ENCODE peak calls at places on chromosome 17, in seven cellular contexts. One of them, this sample, is unnamed.

GRCh38 chr17:15123593-15124590 is 141.2 kb downstream of the PMP22 start:
- DNase-seq in cardiac muscle cell: no peak
- DNase-seq in PC-3: no peak
- DNase-seq in fibroblast of lung: peak; percentile 49
- DNase-seq in lower leg skin: no peak
- DNase-seq in fibroblast of the aortic adventitia: peak; percentile 54
- DNase-seq in body of pancreas: no peak
- DNase-seq in this sample: no peak

GRCh38 chr17:44350733-44351226 is 5.7 kb downstream of the GRN start:
- DNase-seq in fibroblast of lung: peak; percentile 25
- DNase-seq in PC-3: peak; percentile 78
- DNase-seq in lower leg skin: peak; percentile 93
- DNase-seq in body of pancreas: peak; percentile 67
- DNase-seq in fibroblast of the aortic adventitia: peak; percentile 51
- DNase-seq in cardiac muscle cell: peak; percentile 77
- DNase-seq in this sample: peak; percentile 57

GRCh38 chr17:35161281-35161761 is 13.7 kb downstream of the UNC45B start:
- DNase-seq in cardiac muscle cell: no peak
- DNase-seq in PC-3: no peak
- DNase-seq in fibroblast of lung: no peak
- DNase-seq in body of pancreas: no peak
- DNase-seq in fibroblast of the aortic adventitia: no peak
- DNase-seq in lower leg skin: no peak
- DNase-seq in this sample: peak; percentile 11

GRCh38 chr17:77229786-77230435 is 89.1 kb downstream of the SEC14L1 start:
- DNase-seq in lower leg skin: no peak
- DNase-seq in body of pancreas: no peak
- DNase-seq in fibroblast of lung: no peak
- DNase-seq in cardiac muscle cell: no peak
- DNase-seq in PC-3: no peak
- DNase-seq in fibroblast of the aortic adventitia: no peak
- DNase-seq in this sample: no peak

GRCh38 chr17:65370669-65371126 is 190.8 kb downstream of the AXIN2 start:
- DNase-seq in body of pancreas: peak; percentile 36
- DNase-seq in PC-3: peak; percentile 83
- DNase-seq in cardiac muscle cell: no peak
- DNase-seq in fibroblast of lung: no peak
- DNase-seq in fibroblast of the aortic adventitia: no peak
- DNase-seq in lower leg skin: no peak
- DNase-seq in this sample: peak; percentile 13

GRCh38 chr17:31072186-31072585 is 22.6 kb upstream of the NF1 start:
- DNase-seq in lower leg skin: no peak
- DNase-seq in PC-3: no peak
- DNase-seq in fibroblast of lung: peak; percentile 45
- DNase-seq in fibroblast of the aortic adventitia: peak; percentile 49
- DNase-seq in body of pancreas: no peak
- DNase-seq in cardiac muscle cell: peak; percentile 24
- DNase-seq in this sample: no peak

GRCh38 chr17:72683506-72684404 is 408.7 kb downstream of the SLC39A11 start:
- DNase-seq in lower leg skin: no peak
- DNase-seq in PC-3: peak; percentile 100
- DNase-seq in fibroblast of lung: peak; percentile 95
- DNase-seq in cardiac muscle cell: peak; percentile 5
- DNase-seq in fibroblast of the aortic adventitia: peak; percentile 95
- DNase-seq in body of pancreas: peak; percentile 17
- DNase-seq in this sample: peak; percentile 92

GRCh38 chr17:63700528-63701441 is 860 bp upstream of the LIMD2 start:
- DNase-seq in cardiac muscle cell: peak; percentile 53
- DNase-seq in body of pancreas: no peak
- DNase-seq in fibroblast of lung: peak; percentile 67
- DNase-seq in lower leg skin: peak; percentile 86
- DNase-seq in PC-3: no peak
- DNase-seq in fibroblast of the aortic adventitia: no peak
- DNase-seq in this sample: peak; percentile 73

GRCh38 chr17:43936434-43936833 is 5.8 kb downstream of the PPY start:
- DNase-seq in PC-3: peak; percentile 70
- DNase-seq in cardiac muscle cell: no peak
- DNase-seq in body of pancreas: no peak
- DNase-seq in lower leg skin: no peak
- DNase-seq in fibroblast of lung: peak; percentile 14
- DNase-seq in fibroblast of the aortic adventitia: no peak
- DNase-seq in this sample: no peak

GRCh38 chr17:77423589-77424451 is 283.1 kb downstream of the SEC14L1 start:
- DNase-seq in body of pancreas: peak; percentile 80
- DNase-seq in fibroblast of the aortic adventitia: peak; percentile 99
- DNase-seq in fibroblast of lung: peak; percentile 97
- DNase-seq in lower leg skin: peak; percentile 97
- DNase-seq in cardiac muscle cell: no peak
- DNase-seq in PC-3: peak; percentile 75
- DNase-seq in this sample: peak; percentile 98

GRCh38 chr17:62657664-62658063 is 30.2 kb downstream of the MRC2 start:
- DNase-seq in fibroblast of the aortic adventitia: no peak
- DNase-seq in body of pancreas: no peak
- DNase-seq in fibroblast of lung: no peak
- DNase-seq in PC-3: no peak
- DNase-seq in cardiac muscle cell: no peak
- DNase-seq in lower leg skin: no peak
- DNase-seq in this sample: no peak

GRCh38 chr17:50916026-50916707 is 50.0 kb upstream of the TOB1 start:
- DNase-seq in PC-3: peak; percentile 42
- DNase-seq in fibroblast of lung: no peak
- DNase-seq in fibroblast of the aortic adventitia: peak; percentile 13
- DNase-seq in body of pancreas: no peak
- DNase-seq in lower leg skin: no peak
- DNase-seq in cardiac muscle cell: no peak
- DNase-seq in this sample: peak; percentile 46

GRCh38 chr17:34361478-34362061 is 1.5 kb downstream of the CCL1 start:
- DNase-seq in PC-3: peak; percentile 75
- DNase-seq in fibroblast of lung: peak; percentile 75
- DNase-seq in cardiac muscle cell: peak; percentile 92
- DNase-seq in body of pancreas: peak; percentile 89
- DNase-seq in lower leg skin: peak; percentile 97
- DNase-seq in fibroblast of the aortic adventitia: peak; percentile 92
- DNase-seq in this sample: peak; percentile 94

GRCh38 chr17:32486091-32486700 is 597 bp upstream of the CDK5R1 start:
- DNase-seq in cardiac muscle cell: peak; percentile 81
- DNase-seq in lower leg skin: no peak
- DNase-seq in fibroblast of lung: peak; percentile 59
- DNase-seq in PC-3: peak; percentile 73
- DNase-seq in fibroblast of the aortic adventitia: peak; percentile 42
- DNase-seq in body of pancreas: peak; percentile 74
- DNase-seq in this sample: peak; percentile 76

GRCh38 chr17:64503341-64503740 is 2.7 kb downstream of the DDX5 start:
- DNase-seq in PC-3: no peak
- DNase-seq in cardiac muscle cell: no peak
- DNase-seq in fibroblast of lung: no peak
- DNase-seq in lower leg skin: no peak
- DNase-seq in body of pancreas: no peak
- DNase-seq in fibroblast of the aortic adventitia: no peak
- DNase-seq in this sample: no peak

GRCh38 chr17:35898283-35899070 is 18.3 kb upstream of the CCL5 start:
- DNase-seq in body of pancreas: peak; percentile 61
- DNase-seq in lower leg skin: no peak
- DNase-seq in fibroblast of lung: no peak
- DNase-seq in PC-3: peak; percentile 34
- DNase-seq in cardiac muscle cell: no peak
- DNase-seq in fibroblast of the aortic adventitia: no peak
- DNase-seq in this sample: no peak

GRCh38 chr17:34424814-34425490 is 61.9 kb upstream of the CCL1 start:
- DNase-seq in fibroblast of the aortic adventitia: no peak
- DNase-seq in body of pancreas: no peak
- DNase-seq in cardiac muscle cell: no peak
- DNase-seq in PC-3: no peak
- DNase-seq in fibroblast of lung: no peak
- DNase-seq in lower leg skin: peak; percentile 32
- DNase-seq in this sample: no peak

GRCh38 chr17:34443832-34444469 is 80.9 kb upstream of the CCL1 start:
- DNase-seq in cardiac muscle cell: peak; percentile 21
- DNase-seq in lower leg skin: no peak
- DNase-seq in fibroblast of the aortic adventitia: no peak
- DNase-seq in body of pancreas: no peak
- DNase-seq in PC-3: peak; percentile 3
- DNase-seq in fibroblast of lung: no peak
- DNase-seq in this sample: no peak

GRCh38 chr17:21299981-21300600 is 15.6 kb downstream of the MAP2K3 start:
- DNase-seq in cardiac muscle cell: no peak
- DNase-seq in fibroblast of the aortic adventitia: no peak
- DNase-seq in body of pancreas: no peak
- DNase-seq in fibroblast of lung: no peak
- DNase-seq in lower leg skin: no peak
- DNase-seq in PC-3: no peak
- DNase-seq in this sample: no peak

GRCh38 chr17:75087182-75087557 is 584 bp upstream of the SLC16A5 start:
- DNase-seq in PC-3: no peak
- DNase-seq in fibroblast of lung: no peak
- DNase-seq in cardiac muscle cell: no peak
- DNase-seq in fibroblast of the aortic adventitia: no peak
- DNase-seq in lower leg skin: no peak
- DNase-seq in body of pancreas: no peak
- DNase-seq in this sample: no peak
- H3K4me3 ChIP-seq in PC-3: no peak overlapping the region
- H3K4me3 ChIP-seq in fibroblast of lung: peak overlapping the region; percentile 51
- H3K4me3 ChIP-seq in cardiac muscle cell: peak overlapping the region; percentile 31
- H3K4me3 ChIP-seq in fibroblast of the aortic adventitia: peak overlapping the region; percentile 47
- H3K4me3 ChIP-seq in lower leg skin: peak overlapping the region; percentile 56
- H3K4me3 ChIP-seq in body of pancreas: no peak overlapping the region
- H3K4me3 ChIP-seq in this sample: peak overlapping the region; percentile 33

DNA sequence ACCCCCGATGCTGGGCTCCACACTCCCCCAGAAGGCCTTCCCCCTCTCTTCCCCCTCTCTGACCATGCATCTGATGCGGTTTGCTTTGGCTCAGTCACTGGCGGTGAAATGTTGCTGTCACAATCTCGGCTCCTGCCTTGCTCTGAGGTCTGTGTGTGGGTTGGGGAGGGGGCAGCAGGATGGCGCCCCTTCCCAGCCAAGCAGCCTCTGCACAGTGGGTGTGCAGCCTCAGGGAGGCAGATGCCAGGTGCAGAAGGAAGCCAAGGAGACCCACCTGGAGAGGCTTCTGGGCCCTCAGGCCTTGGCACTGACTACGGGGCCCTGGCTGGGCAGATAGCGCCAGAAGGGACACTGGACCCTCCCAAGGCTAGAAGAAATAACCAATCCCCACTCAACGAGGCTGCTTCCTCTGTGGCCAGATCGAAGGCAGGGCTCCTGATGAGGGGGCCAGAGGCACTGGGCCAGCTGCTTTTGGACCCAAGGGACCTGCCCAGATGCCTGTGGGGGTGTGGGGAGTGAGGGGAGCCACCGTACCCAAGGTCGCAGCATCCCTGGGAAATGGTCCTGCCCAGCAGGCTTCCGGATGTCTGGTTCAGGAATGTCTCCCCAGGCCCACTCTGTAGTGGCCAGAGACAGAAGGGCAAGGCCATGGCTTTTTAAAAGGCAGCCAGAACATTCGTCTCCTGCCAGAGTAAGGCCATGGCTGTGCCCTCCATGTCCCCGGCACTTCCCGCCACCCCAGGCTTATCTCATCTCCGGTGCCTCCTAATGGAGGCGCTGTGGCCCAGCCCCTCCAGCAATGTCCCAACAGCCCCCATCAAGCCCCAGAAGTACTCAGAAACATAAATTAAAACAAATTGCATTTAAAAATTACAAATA is 43.4 kb upstream of the SLC38A10 start:
- DNase-seq in fibroblast of lung: peak; percentile 36
- DNase-seq in lower leg skin: no peak
- DNase-seq in cardiac muscle cell: no peak
- DNase-seq in PC-3: no peak
- DNase-seq in fibroblast of the aortic adventitia: peak; percentile 19
- DNase-seq in body of pancreas: no peak
- DNase-seq in this sample: peak; percentile 44
- TF ChIP-seq CTCF in fibroblast of lung: no peak
- TF ChIP-seq CTCF in lower leg skin: no peak
- TF ChIP-seq CTCF in cardiac muscle cell: no peak
- TF ChIP-seq CTCF in PC-3: no peak
- TF ChIP-seq CTCF in fibroblast of the aortic adventitia: no peak
- TF ChIP-seq CTCF in body of pancreas: no peak
- TF ChIP-seq CTCF in this sample: no peak

DNA sequence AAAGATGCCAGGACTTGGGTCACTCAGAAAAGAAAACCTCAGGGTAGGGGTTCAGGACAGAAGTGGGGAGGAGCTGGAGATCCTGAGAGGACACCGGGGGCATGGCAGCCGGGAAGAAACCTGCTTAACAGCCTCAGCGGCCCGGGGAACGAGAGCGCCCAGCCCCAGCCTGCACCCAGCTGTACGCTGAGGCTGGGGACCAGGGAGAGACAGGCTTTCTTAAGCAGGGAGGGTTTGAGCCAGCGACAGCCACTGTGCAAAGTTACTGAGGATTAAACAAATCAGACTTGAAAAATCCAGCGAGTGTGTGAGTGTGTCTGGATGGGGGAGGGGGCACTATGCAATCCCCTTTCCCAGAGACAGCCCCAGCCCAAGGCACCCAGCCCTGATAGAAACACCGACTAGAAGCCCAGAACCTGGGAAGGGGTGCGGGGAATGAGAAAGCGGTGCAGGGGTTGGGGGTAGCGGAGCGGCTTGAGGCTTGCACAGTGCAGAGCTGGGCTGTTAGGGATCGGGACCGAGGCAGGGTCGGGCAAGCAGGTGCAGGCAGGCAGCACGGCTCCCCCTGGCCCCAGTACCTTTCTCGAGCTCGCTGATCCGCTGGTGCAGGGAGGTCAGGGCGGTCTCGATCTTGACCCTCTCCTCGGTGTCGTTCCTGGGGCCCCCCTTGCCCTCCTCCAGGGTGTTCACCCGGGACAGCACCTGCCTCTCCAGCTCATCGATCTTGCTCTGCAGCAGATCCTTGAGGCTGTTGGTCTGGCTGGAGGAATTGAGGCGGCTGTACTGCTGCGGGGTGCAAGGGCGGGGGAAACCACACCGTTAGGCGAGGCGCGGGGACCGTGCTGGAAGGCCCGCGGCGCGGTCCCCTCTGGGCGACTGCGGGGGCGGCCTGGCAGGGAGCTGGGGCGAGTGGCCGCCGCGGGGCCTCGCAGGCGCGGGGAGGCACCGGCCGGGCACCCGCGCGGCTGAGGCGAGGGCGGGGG is 1.2 kb downstream of the NPTX1 start:
- DNase-seq in PC-3: no peak
- DNase-seq in cardiac muscle cell: no peak
- DNase-seq in lower leg skin: no peak
- DNase-seq in fibroblast of the aortic adventitia: no peak
- DNase-seq in body of pancreas: no peak
- DNase-seq in fibroblast of lung: no peak
- DNase-seq in this sample: no peak
- H3K4me3 ChIP-seq in PC-3: peak overlapping the region; percentile 56
- H3K4me3 ChIP-seq in cardiac muscle cell: peak overlapping the region; percentile 20
- H3K4me3 ChIP-seq in lower leg skin: no peak overlapping the region
- H3K4me3 ChIP-seq in fibroblast of the aortic adventitia: peak overlapping the region; percentile 13
- H3K4me3 ChIP-seq in body of pancreas: no peak overlapping the region
- H3K4me3 ChIP-seq in fibroblast of lung: no peak overlapping the region
- H3K4me3 ChIP-seq in this sample: no peak overlapping the region

DNA sequence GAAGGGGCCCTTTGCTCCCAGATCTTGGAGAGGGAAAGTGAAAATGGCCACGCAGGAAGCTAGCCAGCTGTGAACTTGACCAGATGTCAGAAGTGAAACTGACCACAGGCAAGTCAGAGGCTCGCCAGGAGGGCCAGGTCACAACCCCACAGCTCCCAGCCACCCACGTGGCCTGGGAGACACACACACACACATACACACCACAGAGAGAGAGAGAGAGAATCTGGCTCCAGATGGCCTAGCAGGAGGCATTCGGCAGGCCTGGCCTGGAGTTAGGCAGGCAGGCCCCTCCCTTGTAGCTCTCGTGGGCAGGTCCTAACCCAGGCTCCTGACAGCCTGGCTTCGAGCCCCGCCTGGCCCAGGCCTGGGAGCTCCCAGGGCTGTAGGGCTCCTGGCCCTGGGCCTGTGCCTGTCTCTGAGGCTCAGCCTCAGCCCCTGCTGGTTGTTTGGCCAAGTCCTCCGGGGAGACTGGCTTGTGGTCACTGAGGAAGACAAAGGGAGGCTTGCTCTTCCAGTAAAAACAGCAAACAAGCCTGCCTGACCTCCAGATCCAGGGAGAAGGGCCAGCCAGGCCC is 20.2 kb downstream of the NGFR start:
- DNase-seq in fibroblast of the aortic adventitia: peak; percentile 99
- DNase-seq in fibroblast of lung: peak; percentile 95
- DNase-seq in PC-3: peak; percentile 46
- DNase-seq in lower leg skin: peak; percentile 95
- DNase-seq in body of pancreas: peak; percentile 81
- DNase-seq in cardiac muscle cell: peak; percentile 87
- DNase-seq in this sample: peak; percentile 97
- TF ChIP-seq CTCF in fibroblast of the aortic adventitia: peak; percentile 65
- TF ChIP-seq CTCF in fibroblast of lung: peak; percentile 37
- TF ChIP-seq CTCF in PC-3: no peak
- TF ChIP-seq CTCF in lower leg skin: no peak
- TF ChIP-seq CTCF in body of pancreas: peak; percentile 31
- TF ChIP-seq CTCF in cardiac muscle cell: peak; percentile 56
- TF ChIP-seq CTCF in this sample: peak; percentile 51

This sample was measured in cardiac fibroblast.